ENCODE peak calls at places on chromosomes 16 and 17, in eight cellular contexts. N is right cardiac atrium; U is astrocyte of the spinal cord; S is fibroblast of lung; I is heart left ventricle; Y is AG20443; R is amniotic epithelial cell; F is stimulated activated naive CD4-positive, alpha-beta T cell treated with Interleukin-2 at 50 U/mL for 16 hours. M is an unnamed sample.

GRCh38 chr17:70539172-70539924 is 370.0 kb downstream of the KCNJ2 start:
- DNase-seq in N (no peak), U (no peak), S (no peak), I (no peak), Y (no peak), R (peak), F (no peak), M (no peak)

GRCh38 chr16:46772463-46772862 is 24.3 kb upstream of the MYLK3 start:
- DNase-seq in N (no peak), U (no peak), S (no peak), I (no peak), Y (no peak), R (no peak), F (no peak), M (no peak)

GRCh38 chr16:19678804-19679203 is 39.2 kb downstream of the KNOP1 start:
- DNase-seq in N (no peak), U (no peak), S (no peak), I (no peak), Y (no peak), R (no peak), F (no peak), M (no peak)

GRCh38 chr17:36697907-36698526 is 96.6 kb downstream of the MRM1 start:
- DNase-seq in N (no peak), U (no peak), S (no peak), I (no peak), Y (no peak), R (peak), F (no peak), M (no peak)

GRCh38 chr17:9979463-9979995 is 74.5 kb upstream of the RCVRN start:
- DNase-seq in N (no peak), U (no peak), S (no peak), I (no peak), Y (no peak), R (no peak), F (no peak), M (no peak)

GRCh38 chr17:72790194-72790593 is 302.3 kb downstream of the SLC39A11 start:
- DNase-seq in N (no peak), U (no peak), S (no peak), I (no peak), Y (no peak), R (no peak), F (no peak), M (no peak)

GRCh38 chr16:79143026-79143425 is 457.5 kb downstream of the MAF start:
- DNase-seq in N (no peak), U (no peak), S (no peak), I (no peak), Y (no peak), R (no peak), F (no peak), M (no peak)

GRCh38 chr17:14052886-14053615 is 16.3 kb upstream of the COX10 start:
- DNase-seq in N (no peak), U (peak), S (peak), I (no peak), Y (no peak), R (peak), F (no peak), M (no peak)

GRCh38 chr17:38656959-38657823 is 17.6 kb downstream of the EPOP start:
- DNase-seq in N (no peak), U (no peak), S (no peak), I (no peak), Y (no peak), R (no peak), F (no peak), M (no peak)

GRCh38 chr17:59848778-59849177 is 44.0 kb downstream of the TUBD1 start:
- DNase-seq in N (peak), U (no peak), S (peak), I (peak), Y (no peak), R (peak), F (peak), M (peak)

GRCh38 chr16:88669986-88670385 is 7.1 kb upstream of the MVD start:
- DNase-seq in N (no peak), U (no peak), S (no peak), I (no peak), Y (peak), R (no peak), F (no peak), M (no peak)

GRCh38 chr17:35214631-35215273 is 20.6 kb upstream of the SLC35G3 start:
- DNase-seq in N (no peak), U (no peak), S (no peak), I (no peak), Y (no peak), R (no peak), F (peak), M (no peak)

GRCh38 chr16:23518435-23518891 is 8.2 kb upstream of the GGA2 start:
- DNase-seq in N (no peak), U (peak), S (no peak), I (no peak), Y (no peak), R (no peak), F (no peak), M (no peak)

GRCh38 chr17:234163-235047 is 53.0 kb upstream of the DOC2B start:
- DNase-seq in N (no peak), U (no peak), S (no peak), I (no peak), Y (no peak), R (no peak), F (no peak), M (no peak)

GRCh38 chr17:75102385-75102821 is 7.4 kb upstream of the ARMC7 start:
- DNase-seq in N (no peak), U (no peak), S (no peak), I (no peak), Y (no peak), R (no peak), F (no peak), M (no peak)

M was measured in PC-9.